ENCODE peak calls at places on chromosome 17, in four cellular contexts. D, W, K and A are unnamed samples.
A peak's percentile ranks its signal among the peaks of the same experiment; 100 is the strongest.

GRCh38 chr17:61635913-61636432 is 45.0 kb upstream of the NACA2 start:
- DNase-seq in D (peak; percentile 49), W (peak; percentile 35), K (peak; percentile 14), A (peak; percentile 62)

GRCh38 chr17:77555741-77556291 is 402.7 kb upstream of the TNRC6C start:
- DNase-seq in D (no peak), W (no peak), K (no peak), A (no peak)

GRCh38 chr17:51064061-51064735 is 56.5 kb downstream of the SPAG9 start:
- DNase-seq in D (no peak), W (no peak), K (no peak), A (no peak)

GRCh38 chr17:3669085-3669347 is 404 bp downstream of the EMC6 start:
- DNase-seq in D (no peak), W (no peak), K (no peak), A (no peak)

GRCh38 chr17:34519286-34519685 is 60.1 kb upstream of the TMEM132E start:
- DNase-seq in D (peak; percentile 85), W (no peak), K (peak; percentile 80), A (peak; percentile 8)

GRCh38 chr17:443109-443508 is 90.5 kb upstream of the RPH3AL start:
- DNase-seq in D (no peak), W (no peak), K (no peak), A (no peak)

GRCh38 chr17:75516619-75517276 is 420 bp downstream of the TSEN54 start:
- DNase-seq in D (peak; percentile 46), W (no peak), K (no peak), A (no peak)

GRCh38 chr17:77054926-77055325 is 85.8 kb upstream of the SEC14L1 start:
- DNase-seq in D (no peak), W (no peak), K (no peak), A (no peak)

GRCh38 chr17:38444151-38444550 is 15.9 kb downstream of the ARHGAP23 start:
- DNase-seq in D (peak; percentile 76), W (no peak), K (peak; percentile 83), A (peak; percentile 57)

GRCh38 chr17:66717680-66718079 is 117.2 kb upstream of the CACNG5 start:
- DNase-seq in D (no peak), W (no peak), K (no peak), A (no peak)

GRCh38 chr17:28811594-28812135 is 30.9 kb downstream of the FAM222B start:
- DNase-seq in D (no peak), W (no peak), K (peak; percentile 46), A (peak; percentile 36)

GRCh38 chr17:65545708-65546523 is 15.5 kb downstream of the AXIN2 start:
- DNase-seq in D (no peak), W (no peak), K (no peak), A (no peak)

GRCh38 chr17:31281061-31281460 is 16.0 kb downstream of the OMG start:
- DNase-seq in D (no peak), W (no peak), K (no peak), A (no peak)

GRCh38 chr17:60601443-60602384 is 1.7 kb downstream of the PPM1D start:
- DNase-seq in D (peak; percentile 44), W (peak; percentile 40), K (peak; percentile 33), A (peak; percentile 88)

GRCh38 chr17:4136373-4136772 is 6.5 kb downstream of the ZZEF1 start:
- DNase-seq in D (no peak), W (no peak), K (no peak), A (no peak)

GRCh38 chr17:34639706-34640425 is 60.5 kb downstream of the TMEM132E start:
- DNase-seq in D (no peak), W (no peak), K (no peak), A (no peak)

GRCh38 chr17:4786516-4786915 is 352 bp upstream of the VMO1 start:
- DNase-seq in D (no peak), W (no peak), K (no peak), A (no peak)

GRCh38 chr17:38912221-38912813 is 13.1 kb upstream of the LASP1NB start:
- DNase-seq in D (no peak), W (no peak), K (peak; percentile 5), A (no peak)

GRCh38 chr17:31112001-31112661 is 17.4 kb downstream of the NF1 start:
- DNase-seq in D (no peak), W (no peak), K (no peak), A (no peak)

GRCh38 chr17:47797797-47798196 is 23.8 kb downstream of the OSBPL7 start:
- DNase-seq in D (peak; percentile 12), W (no peak), K (peak; percentile 36), A (no peak)

GRCh38 chr17:82882715-82883446 is 43.1 kb upstream of the ZNF750 start:
- DNase-seq in D (no peak), W (no peak), K (no peak), A (no peak)

GRCh38 chr17:9360610-9361571 is 214.7 kb downstream of the STX8 start:
- DNase-seq in D (no peak), W (no peak), K (no peak), A (peak; percentile 90)

GRCh38 chr17:39727556-39727955 is 2.8 kb downstream of the MIEN1 start:
- DNase-seq in D (no peak), W (no peak), K (no peak), A (no peak)

GRCh38 chr17:35057332-35057915 is 6.1 kb downstream of the RFFL start:
- DNase-seq in D (no peak), W (no peak), K (no peak), A (no peak)

GRCh38 chr17:75809631-75810111 is 25.1 kb downstream of the UNK start:
- DNase-seq in D (no peak), W (no peak), K (no peak), A (no peak)

GRCh38 chr17:11142231-11142630 is 98.8 kb upstream of the SHISA6 start:
- DNase-seq in D (no peak), W (no peak), K (no peak), A (no peak)

GRCh38 chr17:6374761-6375312 is 60.1 kb downstream of the AIPL1 start:
- DNase-seq in D (peak; percentile 33), W (no peak), K (peak; percentile 8), A (no peak)

GRCh38 chr17:29549169-29549935 is 17.5 kb downstream of the ABHD15 start:
- DNase-seq in D (no peak), W (no peak), K (no peak), A (no peak)

DNA sequence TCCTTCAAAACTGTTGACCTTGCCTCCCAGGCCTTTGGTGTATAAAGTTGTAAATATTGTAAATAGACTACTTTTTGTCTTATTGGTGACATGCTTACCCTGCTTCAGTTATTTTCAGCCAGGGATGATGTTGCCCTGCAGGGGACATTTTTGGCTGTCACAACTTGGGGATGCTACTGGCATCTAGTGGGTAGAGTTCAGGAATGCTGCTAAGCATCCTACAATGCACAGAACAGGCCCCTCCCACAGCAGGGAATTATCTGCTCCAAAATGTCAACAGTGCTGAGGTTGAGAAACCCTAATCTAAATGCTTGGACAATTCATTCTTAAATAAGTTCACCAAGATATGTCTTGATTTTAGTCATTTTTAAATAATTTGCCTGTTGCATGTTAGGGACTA is 459.8 kb downstream of the PMP22 start:
- DNase-seq in D (peak; percentile 32), W (no peak), K (no peak), A (peak; percentile 6)
- TF ChIP-seq TCF7 in D (no peak), W (no peak), K (no peak), A (no peak)

GRCh38 chr17:15893333-15894024 is 51.5 kb upstream of the ADORA2B start:
- DNase-seq in D (no peak), W (no peak), K (no peak), A (no peak)
- TF ChIP-seq TCF7 in D (no peak), W (no peak), K (no peak), A (no peak)

GRCh38 chr17:72121164-72122001 is 563 bp downstream of the SOX9 start:
- DNase-seq in D (peak; percentile 60), W (no peak), K (no peak), A (no peak)

GRCh38 chr17:72120878-72121163 is at the start of gene SOX9:
- DNase-seq in D (peak; percentile 89), W (peak; percentile 73), K (no peak), A (peak; percentile 98)

GRCh38 chr17:72122668-72123495 is 2.1 kb downstream of the SOX9 start:
- DNase-seq in D (peak; percentile 47), W (no peak), K (no peak), A (peak; percentile 86)

GRCh38 chr17:72122336-72122667 is 1.5 kb downstream of the SOX9 start:
- DNase-seq in D (no peak), W (no peak), K (no peak), A (no peak)

GRCh38 chr17:72122002-72122310 is 1.1 kb downstream of the SOX9 start:
- DNase-seq in D (no peak), W (no peak), K (no peak), A (no peak)
- TF ChIP-seq TCF7 in D (no peak), W (no peak), K (no peak), A (no peak)

GRCh38 chr17:64064331-64064730 is 43.9 kb upstream of the ICAM2 start:
- DNase-seq in D (no peak), W (no peak), K (no peak), A (no peak)
- TF ChIP-seq TCF7 in D (no peak), W (no peak), K (no peak), A (no peak)

DNA sequence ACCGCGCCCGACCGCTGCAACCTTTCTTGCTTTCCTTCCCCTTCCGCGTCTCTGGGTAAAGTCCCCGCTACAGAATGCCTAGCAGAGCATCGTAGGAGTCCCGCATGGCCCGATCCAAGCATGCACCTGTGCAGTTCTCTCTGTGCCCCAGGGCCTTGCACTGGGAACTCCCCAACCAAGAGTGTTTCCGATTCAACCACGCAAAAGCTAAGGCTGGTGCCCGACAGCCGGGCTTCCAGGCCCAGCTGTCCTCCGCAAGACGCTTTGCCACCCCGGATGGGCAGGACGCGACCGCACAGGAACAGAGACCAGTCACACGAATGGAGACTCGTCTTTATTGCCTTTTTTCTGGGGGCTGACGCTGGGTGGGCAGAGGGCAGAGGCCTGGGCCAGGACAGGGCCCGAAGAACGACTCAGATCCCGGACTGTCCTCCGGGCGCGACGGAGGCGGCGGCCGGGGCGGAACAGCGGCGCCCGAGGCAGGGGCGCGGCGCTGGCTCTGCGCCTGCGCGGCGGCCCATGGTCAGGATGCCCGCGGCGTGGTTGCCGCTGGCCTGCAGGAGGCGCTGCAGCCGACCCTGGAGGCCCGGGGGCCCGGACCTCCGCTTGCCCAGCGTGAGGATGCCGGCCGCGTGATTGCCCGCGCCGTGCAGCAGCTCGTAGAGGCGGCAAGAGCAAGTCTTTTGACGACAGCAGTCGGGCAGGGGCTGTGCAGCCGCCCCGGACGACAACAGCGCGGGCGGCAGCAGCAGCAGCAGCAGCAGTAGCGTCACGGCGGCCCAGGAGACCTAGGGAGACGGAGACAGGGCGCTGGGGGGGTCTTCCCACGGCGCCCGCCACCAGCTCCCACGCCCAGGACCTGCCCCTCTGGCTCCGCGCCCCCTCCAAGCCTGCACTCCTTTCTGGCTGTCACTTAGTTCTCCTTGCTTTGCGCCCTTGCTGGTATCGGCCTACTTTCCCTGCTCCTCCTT is 1.2 kb downstream of the HCRT start:
- DNase-seq in D (peak; percentile 88), W (peak; percentile 23), K (peak; percentile 98), A (peak; percentile 70)
- TF ChIP-seq TCF7 in D (peak; percentile 91), W (no peak), K (no peak), A (no peak)

DNA sequence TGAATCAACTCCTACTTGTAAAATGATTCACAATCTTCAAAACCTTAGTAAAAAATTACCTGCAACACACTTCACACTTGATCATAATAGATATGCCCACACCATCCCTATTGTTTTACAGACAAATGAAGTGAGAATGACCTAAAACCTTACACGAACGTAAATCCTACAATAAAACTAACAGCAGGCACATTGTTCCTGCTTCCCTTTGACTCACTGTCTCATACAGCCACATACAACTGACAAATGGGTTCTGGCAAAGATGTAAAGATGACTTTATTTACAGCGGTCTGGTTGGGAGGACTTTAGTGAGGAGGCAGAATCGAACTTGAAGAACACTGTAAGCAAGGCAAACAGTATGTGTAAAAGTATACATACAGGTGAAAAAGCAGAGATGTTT is 188.7 kb downstream of the MYO1D start:
- DNase-seq in D (no peak), W (no peak), K (no peak), A (no peak)
- TF ChIP-seq TCF7 in D (no peak), W (no peak), K (no peak), A (no peak)